ENCODE peak calls at places on chromosomes 13 and 19, in eight cellular contexts. Q is amygdala, Y is choroid plexus epithelial cell, Z is EL, U is caudate nucleus, L is heart right ventricle, T is NCI-H2081, J is GM10248. P is an unnamed sample.

GRCh38 chr19:48554385-48555091 is 2.6 kb downstream of the SULT2B1 start:
- DNase-seq in J (no peak), L (no peak), T (no peak), U (no peak), Q (no peak), Z (peak), Y (no peak), P (no peak)

GRCh38 chr13:39587939-39588338 is 15.1 kb downstream of the LHFPL6 start:
- DNase-seq in J (no peak), T (no peak), Y (no peak), U (no peak), L (no peak), Z (no peak), Q (no peak), P (no peak)

GRCh38 chr13:70043685-70044084 is 63.9 kb upstream of the ATXN8OS start:
- DNase-seq in J (peak), L (no peak), U (no peak), Z (no peak), Y (no peak), T (no peak), Q (no peak), P (no peak)

GRCh38 chr13:21234537-21234936 is 58.1 kb downstream of the MRPL57 start:
- DNase-seq in Q (no peak), J (no peak), Y (no peak), T (no peak), L (no peak), U (no peak), Z (peak), P (no peak)

GRCh38 chr19:3699071-3699740 is 1.1 kb downstream of the PIP5K1C start:
- DNase-seq in Y (peak), J (peak), Z (peak), U (no peak), T (no peak), L (peak), Q (no peak), P (no peak)

GRCh38 chr19:15286688-15287355 is 45.5 kb downstream of the BRD4 start:
- DNase-seq in Q (no peak), Y (no peak), T (no peak), L (no peak), J (no peak), U (no peak), Z (no peak), P (no peak)

GRCh38 chr13:109743706-109744453 is 42.5 kb downstream of the IRS2 start:
- DNase-seq in Z (peak), T (no peak), J (no peak), Y (peak), L (no peak), Q (no peak), U (no peak), P (peak)

GRCh38 chr19:48480151-48480475 is 10.9 kb downstream of the CYTH2 start:
- DNase-seq in Z (no peak), U (peak), Q (no peak), T (no peak), J (no peak), Y (peak), L (peak), P (no peak)

GRCh38 chr13:111909501-111909900 is 157.4 kb upstream of the SOX1 start:
- DNase-seq in L (no peak), J (no peak), U (no peak), Y (no peak), Q (no peak), Z (no peak), T (no peak), P (peak)

GRCh38 chr19:10763828-10764339 is 46.0 kb downstream of the DNM2 start:
- DNase-seq in J (no peak), L (no peak), Y (no peak), U (no peak), Q (no peak), T (no peak), Z (no peak), P (no peak)

GRCh38 chr13:102847272-102848234 is 1.7 kb downstream of the ERCC5 start:
- DNase-seq in Y (peak), Q (no peak), L (no peak), J (no peak), T (no peak), U (no peak), Z (peak), P (no peak)

GRCh38 chr19:45011959-45012358 is 10.7 kb downstream of the RELB start:
- DNase-seq in Y (no peak), U (no peak), T (no peak), Z (no peak), Q (no peak), L (no peak), J (no peak), P (no peak)

GRCh38 chr19:51702754-51703654 is 9.9 kb downstream of the SPACA6 start:
- DNase-seq in L (peak), Q (no peak), T (no peak), U (no peak), J (peak), Y (peak), Z (no peak), P (no peak)

GRCh38 chr13:62702502-62702901 is 1286.9 kb upstream of the PCDH20 start:
- DNase-seq in T (peak), U (no peak), L (no peak), J (no peak), Q (no peak), Y (no peak), Z (no peak), P (no peak)

GRCh38 chr13:42277618-42278276 is 5.8 kb downstream of the AKAP11 start:
- DNase-seq in T (no peak), Q (no peak), L (no peak), J (no peak), Y (no peak), Z (no peak), U (no peak), P (no peak)

GRCh38 chr19:5631511-5632240 is 8.8 kb downstream of the SAFB start:
- DNase-seq in Q (no peak), Z (no peak), L (no peak), J (no peak), Y (peak), T (no peak), U (no peak), P (no peak)

GRCh38 chr19:30857388-30857787 is 485.2 kb downstream of the ZNF536 start:
- DNase-seq in T (no peak), J (no peak), Y (no peak), Z (no peak), Q (no peak), U (no peak), L (no peak), P (peak)

GRCh38 chr13:24683833-24684599 is 3.8 kb downstream of the ATP12A start:
- DNase-seq in J (peak), Q (no peak), Y (peak), U (peak), Z (peak), L (peak), T (peak), P (no peak)

GRCh38 chr13:58429917-58430316 is 798.4 kb downstream of the PCDH17 start:
- DNase-seq in L (no peak), Q (no peak), Z (no peak), J (no peak), Y (no peak), T (no peak), U (no peak), P (no peak)

GRCh38 chr13:50894042-50894441 is 15.5 kb upstream of the RNASEH2B start:
- DNase-seq in T (no peak), L (no peak), J (no peak), Z (no peak), Q (no peak), Y (no peak), U (no peak), P (no peak)

GRCh38 chr13:38135590-38135989 is 214.1 kb upstream of the UFM1 start:
- DNase-seq in T (no peak), Y (no peak), Q (no peak), Z (no peak), J (no peak), L (no peak), U (no peak), P (no peak)